ENCODE peak calls at places on chromosomes 16 and 17, in four cellular contexts. One of them, this sample, is unnamed.

GRCh38 chr17:70181866-70182265 is 12.5 kb downstream of the KCNJ2 start:
- DNase-seq in SK-N-SH: no peak
- DNase-seq in HCT116: no peak
- DNase-seq in GM12878: no peak
- DNase-seq in this sample: no peak

GRCh38 chr16:85056211-85056748 is 28.7 kb downstream of the KIAA0513 start:
- DNase-seq in SK-N-SH: peak
- DNase-seq in HCT116: no peak
- DNase-seq in GM12878: no peak
- DNase-seq in this sample: no peak

GRCh38 chr17:73232587-73233373 is 28.9 kb downstream of the CPSF4L start:
- DNase-seq in SK-N-SH: no peak
- DNase-seq in HCT116: no peak
- DNase-seq in GM12878: no peak
- DNase-seq in this sample: peak

GRCh38 chr16:47019563-47019962 is 46.1 kb upstream of the DNAJA2 start:
- DNase-seq in SK-N-SH: no peak
- DNase-seq in HCT116: no peak
- DNase-seq in GM12878: no peak
- DNase-seq in this sample: peak

GRCh38 chr17:68029512-68030215 is 5.9 kb upstream of the KPNA2 start:
- DNase-seq in SK-N-SH: no peak
- DNase-seq in HCT116: no peak
- DNase-seq in GM12878: no peak
- DNase-seq in this sample: no peak

GRCh38 chr17:39627717-39628516 is 1.2 kb downstream of the PPP1R1B start:
- DNase-seq in SK-N-SH: no peak
- DNase-seq in HCT116: no peak
- DNase-seq in GM12878: no peak
- DNase-seq in this sample: no peak

GRCh38 chr17:66491213-66491612 is 188.8 kb downstream of the PRKCA start:
- DNase-seq in SK-N-SH: no peak
- DNase-seq in HCT116: no peak
- DNase-seq in GM12878: no peak
- DNase-seq in this sample: no peak

GRCh38 chr17:35891273-35891672 is 11.1 kb upstream of the CCL5 start:
- DNase-seq in SK-N-SH: no peak
- DNase-seq in HCT116: no peak
- DNase-seq in GM12878: no peak
- DNase-seq in this sample: peak

GRCh38 chr17:15657868-15658775 is 26.0 kb downstream of the TRIM16 start:
- DNase-seq in SK-N-SH: no peak
- DNase-seq in HCT116: peak
- DNase-seq in GM12878: no peak
- DNase-seq in this sample: no peak

GRCh38 chr17:45672301-45672700 is 111.8 kb upstream of the CRHR1 start:
- DNase-seq in SK-N-SH: no peak
- DNase-seq in HCT116: no peak
- DNase-seq in GM12878: no peak
- DNase-seq in this sample: no peak

GRCh38 chr17:15123593-15124590 is 141.2 kb downstream of the PMP22 start:
- DNase-seq in SK-N-SH: no peak
- DNase-seq in HCT116: no peak
- DNase-seq in GM12878: no peak
- DNase-seq in this sample: no peak

GRCh38 chr17:73690581-73691135 is 46.4 kb upstream of the SDK2 start:
- DNase-seq in SK-N-SH: peak
- DNase-seq in HCT116: no peak
- DNase-seq in GM12878: no peak
- DNase-seq in this sample: no peak

GRCh38 chr16:9123871-9124270 is 32.4 kb downstream of the HAPSTR1 start:
- DNase-seq in SK-N-SH: no peak
- DNase-seq in HCT116: peak
- DNase-seq in GM12878: no peak
- DNase-seq in this sample: peak

GRCh38 chr17:40019140-40019991 is 4.1 kb downstream of the CSF3 start:
- DNase-seq in SK-N-SH: peak
- DNase-seq in HCT116: no peak
- DNase-seq in GM12878: no peak
- DNase-seq in this sample: no peak

GRCh38 chr16:53281280-53281679 is 153.0 kb upstream of the RBL2 start:
- DNase-seq in SK-N-SH: no peak
- DNase-seq in HCT116: no peak
- DNase-seq in GM12878: no peak
- DNase-seq in this sample: no peak

GRCh38 chr16:29708917-29709600 is 30.1 kb downstream of the QPRT start:
- DNase-seq in SK-N-SH: no peak
- DNase-seq in HCT116: no peak
- DNase-seq in GM12878: no peak
- DNase-seq in this sample: no peak

GRCh38 chr17:76481091-76481655 is 13.8 kb downstream of the AANAT start:
- DNase-seq in SK-N-SH: no peak
- DNase-seq in HCT116: no peak
- DNase-seq in GM12878: peak
- DNase-seq in this sample: no peak

GRCh38 chr16:23855010-23855409 is 19.2 kb downstream of the PRKCB start:
- DNase-seq in SK-N-SH: no peak
- DNase-seq in HCT116: no peak
- DNase-seq in GM12878: no peak
- DNase-seq in this sample: no peak

GRCh38 chr17:56222255-56222654 is 69.0 kb downstream of the ANKFN1 start:
- DNase-seq in SK-N-SH: no peak
- DNase-seq in HCT116: no peak
- DNase-seq in GM12878: no peak
- DNase-seq in this sample: no peak
- TF ChIP-seq JUND in SK-N-SH: no peak
- TF ChIP-seq JUND in HCT116: no peak
- TF ChIP-seq JUND in GM12878: no peak
- TF ChIP-seq JUND in this sample: no peak

GRCh38 chr17:56765449-56765848 is 68.3 kb downstream of the C17orf67 start:
- DNase-seq in SK-N-SH: no peak
- DNase-seq in HCT116: no peak
- DNase-seq in GM12878: no peak
- DNase-seq in this sample: no peak
- TF ChIP-seq JUND in SK-N-SH: no peak
- TF ChIP-seq JUND in HCT116: no peak
- TF ChIP-seq JUND in GM12878: no peak
- TF ChIP-seq JUND in this sample: no peak

GRCh38 chr17:9802294-9802693 is 10.9 kb upstream of the DHRS7C start:
- DNase-seq in SK-N-SH: no peak
- DNase-seq in HCT116: peak
- DNase-seq in GM12878: no peak
- DNase-seq in this sample: peak

GRCh38 chr17:9801505-9801904 is 10.1 kb upstream of the DHRS7C start:
- DNase-seq in SK-N-SH: no peak
- DNase-seq in HCT116: no peak
- DNase-seq in GM12878: no peak
- DNase-seq in this sample: no peak

GRCh38 chr17:9797965-9798364 is 6.6 kb upstream of the DHRS7C start:
- DNase-seq in SK-N-SH: no peak
- DNase-seq in HCT116: no peak
- DNase-seq in GM12878: no peak
- DNase-seq in this sample: no peak

GRCh38 chr17:9802701-9803100 is 11.3 kb upstream of the DHRS7C start:
- DNase-seq in SK-N-SH: no peak
- DNase-seq in HCT116: no peak
- DNase-seq in GM12878: no peak
- DNase-seq in this sample: no peak

DNA sequence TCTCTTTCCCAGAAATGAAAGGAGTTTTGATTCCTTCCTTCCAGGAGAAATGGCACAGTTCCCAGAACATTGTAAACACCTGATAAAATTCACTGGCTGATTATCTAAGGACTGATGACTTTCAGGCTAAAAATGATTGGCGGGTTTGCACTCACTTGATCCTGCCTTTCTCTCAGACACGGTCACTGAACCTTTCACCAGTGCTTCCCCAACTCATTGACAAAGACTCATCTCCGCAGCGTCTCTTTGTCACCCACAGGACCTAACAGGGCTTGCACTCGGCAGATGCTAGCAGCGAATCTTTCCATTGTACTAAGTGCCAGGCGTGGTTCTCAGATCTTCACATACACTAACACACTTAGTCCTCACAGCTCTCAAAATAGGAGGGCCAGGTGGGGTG is 7.3 kb upstream of the DHRS7C start:
- DNase-seq in SK-N-SH: no peak
- DNase-seq in HCT116: no peak
- DNase-seq in GM12878: no peak
- DNase-seq in this sample: no peak
- TF ChIP-seq JUND in SK-N-SH: no peak
- TF ChIP-seq JUND in HCT116: no peak
- TF ChIP-seq JUND in GM12878: no peak
- TF ChIP-seq JUND in this sample: no peak

DNA sequence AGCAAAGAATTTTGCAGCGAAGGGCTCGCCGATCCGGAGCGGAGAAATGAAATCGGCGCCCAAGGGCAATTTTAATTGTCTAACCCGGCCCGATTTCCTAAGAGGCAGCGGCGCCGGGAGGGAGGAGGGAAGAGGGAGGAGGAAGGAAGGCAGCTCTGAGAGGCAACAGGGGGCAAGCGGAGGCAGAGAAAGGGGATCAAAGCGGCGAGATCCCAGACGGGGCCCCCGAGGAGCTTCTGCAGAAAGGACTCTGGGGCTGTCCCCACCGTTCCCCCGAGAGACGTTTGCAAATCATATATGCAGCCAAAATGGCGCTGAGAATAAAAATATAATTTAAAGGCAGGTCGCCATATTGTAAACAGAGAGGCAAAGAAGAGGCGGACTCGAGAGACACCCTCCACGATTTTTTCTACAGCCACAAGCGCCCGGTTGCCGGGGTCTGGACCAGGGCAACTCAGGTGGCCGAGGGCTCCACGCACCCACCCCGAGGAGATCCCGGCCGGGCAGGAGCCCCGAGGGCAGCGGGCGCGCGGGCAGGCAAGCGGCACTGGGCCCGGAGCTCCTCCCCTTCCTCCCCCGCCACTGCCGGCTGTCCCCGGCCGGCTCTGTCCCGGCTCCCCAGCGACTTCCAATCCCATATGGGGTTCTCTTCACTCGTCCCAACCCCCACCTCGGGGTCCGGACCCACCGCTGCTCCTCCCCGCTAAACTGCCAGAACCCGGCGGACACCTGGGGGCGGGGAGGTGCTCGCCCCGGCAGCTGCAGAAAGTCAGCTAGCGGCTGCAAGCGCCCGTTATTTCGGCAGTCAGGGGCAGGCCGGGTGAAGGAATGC is 1.9 kb downstream of the PHF12 start:
- DNase-seq in SK-N-SH: peak
- DNase-seq in HCT116: no peak
- DNase-seq in GM12878: no peak
- DNase-seq in this sample: peak
- TF ChIP-seq JUND in SK-N-SH: no peak
- TF ChIP-seq JUND in HCT116: no peak
- TF ChIP-seq JUND in GM12878: no peak
- TF ChIP-seq JUND in this sample: no peak

GRCh38 chr16:88923450-88923849 is 53.6 kb downstream of the CBFA2T3 start:
- DNase-seq in SK-N-SH: no peak
- DNase-seq in HCT116: no peak
- DNase-seq in GM12878: no peak
- DNase-seq in this sample: no peak

GRCh38 chr16:88922826-88923410 is 54.1 kb downstream of the CBFA2T3 start:
- DNase-seq in SK-N-SH: no peak
- DNase-seq in HCT116: no peak
- DNase-seq in GM12878: no peak
- DNase-seq in this sample: no peak

GRCh38 chr16:88925540-88925887 is 51.5 kb downstream of the CBFA2T3 start:
- DNase-seq in SK-N-SH: no peak
- DNase-seq in HCT116: no peak
- DNase-seq in GM12878: no peak
- DNase-seq in this sample: no peak

GRCh38 chr16:88924834-88925539 is 52.0 kb downstream of the CBFA2T3 start:
- DNase-seq in SK-N-SH: peak
- DNase-seq in HCT116: peak
- DNase-seq in GM12878: no peak
- DNase-seq in this sample: peak

GRCh38 chr16:88923926-88924833 is 52.8 kb downstream of the CBFA2T3 start:
- DNase-seq in SK-N-SH: no peak
- DNase-seq in HCT116: no peak
- DNase-seq in GM12878: no peak
- DNase-seq in this sample: peak
- TF ChIP-seq JUND in SK-N-SH: no peak
- TF ChIP-seq JUND in HCT116: no peak
- TF ChIP-seq JUND in GM12878: no peak
- TF ChIP-seq JUND in this sample: no peak

GRCh38 chr17:47733414-47734288 is 615 bp downstream of the TBX21 start:
- DNase-seq in SK-N-SH: peak
- DNase-seq in HCT116: no peak
- DNase-seq in GM12878: no peak
- DNase-seq in this sample: no peak
- TF ChIP-seq JUND in SK-N-SH: no peak
- TF ChIP-seq JUND in HCT116: no peak
- TF ChIP-seq JUND in GM12878: no peak
- TF ChIP-seq JUND in this sample: no peak

GRCh38 chr16:20971420-20971819 is 70.8 kb downstream of the LYRM1 start:
- DNase-seq in SK-N-SH: no peak
- DNase-seq in HCT116: no peak
- DNase-seq in GM12878: no peak
- DNase-seq in this sample: no peak
- TF ChIP-seq JUND in SK-N-SH: no peak
- TF ChIP-seq JUND in HCT116: no peak
- TF ChIP-seq JUND in GM12878: no peak
- TF ChIP-seq JUND in this sample: no peak

This sample was measured in T47D.